ENCODE peak calls at places on chromosomes 16 and 17, in four cellular contexts. N is cardiac muscle cell, K is kidney, I is gastrocnemius medialis. M is an unnamed sample.

GRCh38 chr17:66540131-66540781 is 237.8 kb downstream of the PRKCA start:
- DNase-seq in N (peak; percentile 89), K (peak; percentile 83), I (no peak), M (peak; percentile 40)

GRCh38 chr17:12415031-12415430 is 250.7 kb upstream of the MYOCD start:
- DNase-seq in N (no peak), K (no peak), I (no peak), M (no peak)

GRCh38 chr17:77116371-77116860 is 24.4 kb upstream of the SEC14L1 start:
- DNase-seq in N (no peak), K (no peak), I (no peak), M (no peak)

GRCh38 chr17:76840884-76841775 is 27.1 kb upstream of the MGAT5B start:
- DNase-seq in N (peak; percentile 24), K (no peak), I (no peak), M (no peak)

GRCh38 chr16:11004351-11004750 is 60.0 kb downstream of the CLEC16A start:
- DNase-seq in N (peak; percentile 52), K (no peak), I (peak; percentile 67), M (no peak)

GRCh38 chr16:85372627-85373372 is 240.3 kb upstream of the GSE1 start:
- DNase-seq in N (peak; percentile 49), K (peak; percentile 79), I (peak; percentile 72), M (no peak)

GRCh38 chr16:11202260-11203091 is 53.5 kb downstream of the SOCS1 start:
- DNase-seq in N (no peak), K (no peak), I (no peak), M (no peak)

GRCh38 chr16:28092721-28093382 is 29.3 kb upstream of the GSG1L start:
- DNase-seq in N (no peak), K (peak; percentile 18), I (no peak), M (no peak)

GRCh38 chr17:78798695-78799559 is 16.9 kb upstream of the CYTH1 start:
- DNase-seq in N (peak; percentile 38), K (peak; percentile 69), I (no peak), M (no peak)

GRCh38 chr17:50638851-50639767 is 4.4 kb downstream of the ABCC3 start:
- DNase-seq in N (peak; percentile 99), K (peak; percentile 96), I (peak; percentile 72), M (peak; percentile 82)

GRCh38 chr16:4309833-4310266 is 6.0 kb upstream of the GLIS2 start:
- DNase-seq in N (peak; percentile 57), K (peak; percentile 83), I (no peak), M (peak; percentile 56)

GRCh38 chr16:19138601-19139000 is 24.8 kb downstream of the ITPRIPL2 start:
- DNase-seq in N (peak; percentile 71), K (peak; percentile 85), I (peak; percentile 77), M (peak; percentile 62)

GRCh38 chr16:58085171-58085570 is 44.0 kb downstream of the CFAP20 start:
- DNase-seq in N (no peak), K (no peak), I (no peak), M (no peak)

GRCh38 chr16:11886881-11887280 is 28.9 kb downstream of the GSPT1 start:
- DNase-seq in N (no peak), K (no peak), I (no peak), M (no peak)

GRCh38 chr16:73147958-73148357 is 100.0 kb upstream of the ZFHX3 start:
- DNase-seq in N (no peak), K (no peak), I (no peak), M (no peak)

GRCh38 chr16:81447383-81448101 is 2.9 kb downstream of the CMIP start:
- DNase-seq in N (no peak), K (peak; percentile 80), I (no peak), M (no peak)

GRCh38 chr17:30344283-30345088 is 10.6 kb upstream of the TMIGD1 start:
- DNase-seq in N (peak; percentile 97), K (no peak), I (peak; percentile 14), M (peak; percentile 56)

GRCh38 chr17:81429353-81429774 is 34.1 kb downstream of the BAHCC1 start:
- DNase-seq in N (peak; percentile 87), K (peak; percentile 94), I (peak; percentile 59), M (peak; percentile 78)

GRCh38 chr17:81428945-81429344 is 33.7 kb downstream of the BAHCC1 start:
- DNase-seq in N (no peak), K (no peak), I (peak; percentile 33), M (no peak)

GRCh38 chr17:81428521-81428920 is 33.3 kb downstream of the BAHCC1 start:
- DNase-seq in N (no peak), K (no peak), I (no peak), M (no peak)

GRCh38 chr17:81428121-81428515 is 32.9 kb downstream of the BAHCC1 start:
- DNase-seq in N (no peak), K (no peak), I (peak; percentile 51), M (no peak)

DNA sequence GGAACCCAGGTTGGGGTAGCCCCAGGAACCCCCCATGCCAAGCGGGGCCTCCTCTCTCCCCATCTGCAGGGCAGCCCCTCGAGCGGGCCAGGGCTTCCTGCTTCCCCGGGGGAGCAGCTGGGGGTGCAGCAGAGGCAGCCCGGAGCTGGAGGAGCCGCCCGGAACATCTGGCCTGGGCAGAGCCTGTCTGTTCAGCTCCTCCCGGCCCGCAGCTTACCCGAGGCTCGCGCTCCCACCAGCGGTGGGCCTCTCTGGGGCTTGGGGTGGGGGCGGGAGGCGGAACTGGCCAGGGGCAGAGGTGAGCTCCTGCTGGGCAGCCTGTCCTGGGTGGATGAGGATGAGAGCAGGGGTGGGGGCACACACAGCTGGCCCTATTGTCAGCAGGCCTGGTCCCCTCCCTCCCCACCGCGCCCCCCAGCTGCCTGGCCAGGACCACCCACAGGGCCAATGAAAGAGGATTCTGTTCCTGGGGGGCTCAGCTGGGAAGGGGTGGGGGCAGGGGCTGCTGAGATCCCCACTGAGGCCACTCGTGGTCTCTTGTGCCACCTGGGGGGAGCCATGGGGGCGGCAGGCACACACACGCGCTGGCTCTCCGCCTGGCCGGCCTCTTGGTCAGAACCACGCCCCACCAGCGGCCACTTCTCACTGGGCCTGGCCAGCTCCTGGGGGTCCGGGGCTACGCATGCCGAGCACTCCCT is 34.7 kb downstream of the BAHCC1 start:
- DNase-seq in N (peak; percentile 70), K (no peak), I (no peak), M (peak; percentile 60)
- TF ChIP-seq CTCF in N (no peak), K (no peak), I (peak; percentile 26), M (no peak)

GRCh38 chr17:68020451-68020779 is 15.1 kb upstream of the KPNA2 start:
- DNase-seq in N (peak; percentile 12), K (no peak), I (no peak), M (no peak)

GRCh38 chr17:68016838-68017237 is 18.7 kb upstream of the KPNA2 start:
- DNase-seq in N (no peak), K (no peak), I (no peak), M (no peak)

GRCh38 chr17:68019336-68019674 is 16.2 kb upstream of the KPNA2 start:
- DNase-seq in N (no peak), K (no peak), I (no peak), M (no peak)

GRCh38 chr17:68021963-68022362 is 13.6 kb upstream of the KPNA2 start:
- DNase-seq in N (no peak), K (no peak), I (no peak), M (no peak)

GRCh38 chr17:68019675-68020450 is 15.7 kb upstream of the KPNA2 start:
- DNase-seq in N (peak; percentile 97), K (peak; percentile 98), I (peak; percentile 95), M (peak; percentile 97)
- H3K4me1 ChIP-seq in N (no peaks in the 10 kb centered on the region), K (no peaks in the 10 kb centered on the region), I (no peaks in the 10 kb centered on the region), M (peaks cover 7% of the 10 kb centered on the region)

DNA sequence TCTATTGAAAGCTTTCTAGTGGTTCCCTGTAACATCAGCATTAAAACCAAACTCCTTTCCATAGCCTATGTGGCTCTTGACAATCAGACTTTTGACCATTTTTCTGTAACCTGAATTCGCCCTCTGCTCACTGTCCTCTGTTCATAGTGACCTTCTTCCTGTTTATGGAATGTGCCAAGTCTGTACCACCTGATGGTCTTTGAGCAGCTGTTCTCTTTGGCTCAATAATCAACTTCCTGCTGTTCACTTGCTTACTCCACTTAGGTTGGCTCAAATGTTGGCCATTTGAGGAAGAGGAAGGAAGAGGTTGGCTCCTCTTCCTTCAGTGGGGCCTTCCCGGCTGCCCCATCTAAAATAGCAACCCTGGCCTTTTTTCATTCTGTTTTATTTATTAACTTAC is 251.5 kb downstream of the CA10 start:
- DNase-seq in N (no peak), K (no peak), I (no peak), M (no peak)
- TF ChIP-seq CTCF in N (no peak), K (no peak), I (no peak), M (no peak)

GRCh38 chr17:57286372-57287105 is 30.2 kb downstream of the MSI2 start:
- DNase-seq in N (no peak), K (no peak), I (no peak), M (no peak)

GRCh38 chr17:57283203-57283971 is 27.1 kb downstream of the MSI2 start:
- DNase-seq in N (no peak), K (no peak), I (no peak), M (no peak)

GRCh38 chr17:57285681-57286080 is 29.4 kb downstream of the MSI2 start:
- DNase-seq in N (no peak), K (no peak), I (no peak), M (no peak)

GRCh38 chr17:57284984-57285646 is 28.8 kb downstream of the MSI2 start:
- DNase-seq in N (no peak), K (no peak), I (no peak), M (no peak)

DNA sequence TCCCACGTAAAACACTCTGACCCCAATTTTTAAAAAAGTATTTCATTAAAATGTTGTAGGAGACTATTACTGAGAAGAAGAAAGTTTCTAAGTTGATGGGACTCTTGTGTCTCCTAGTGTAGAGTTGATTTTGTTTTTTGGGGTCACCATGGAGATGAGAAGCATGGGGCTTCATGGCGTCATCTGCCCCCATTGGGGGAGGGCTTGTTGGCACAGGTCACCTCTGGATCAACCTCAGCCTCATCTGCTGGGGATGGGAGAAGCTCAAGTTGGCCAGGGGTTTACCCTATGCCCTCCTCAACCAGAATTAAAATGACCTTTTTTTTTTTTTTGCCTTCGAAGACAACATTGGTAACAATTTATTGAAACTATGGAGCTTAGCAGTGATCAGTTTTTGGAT is 28.3 kb downstream of the MSI2 start:
- DNase-seq in N (no peak), K (no peak), I (no peak), M (no peak)
- H3K4me1 ChIP-seq in N (peaks cover 37% of the 10 kb centered on the region), K (peaks cover 20% of the 10 kb centered on the region), I (peaks cover 81% of the 10 kb centered on the region), M (peaks cover 39% of the 10 kb centered on the region)

GRCh38 chr16:1884155-1884760 is 12.3 kb upstream of the MEIOB start:
- DNase-seq in N (peak; percentile 38), K (no peak), I (no peak), M (no peak)
- TF ChIP-seq CTCF in N (peak; percentile 17), K (no peak), I (no peak), M (peak; percentile 14)

GRCh38 chr16:30554933-30555847 is 3.0 kb downstream of the ZNF764 start:
- DNase-seq in N (no peak), K (no peak), I (no peak), M (no peak)

GRCh38 chr16:30555848-30556473 is 2.2 kb downstream of the ZNF764 start:
- DNase-seq in N (no peak), K (no peak), I (peak; percentile 85), M (no peak)

GRCh38 chr16:30553396-30553899 is 4.7 kb downstream of the ZNF764 start:
- DNase-seq in N (no peak), K (no peak), I (no peak), M (no peak)

GRCh38 chr16:30551781-30552180 is 6.4 kb downstream of the ZNF764 start:
- DNase-seq in N (no peak), K (no peak), I (no peak), M (no peak)

GRCh38 chr16:30552956-30553355 is 5.2 kb downstream of the ZNF764 start:
- DNase-seq in N (no peak), K (no peak), I (no peak), M (no peak)
- H3K4me1 ChIP-seq in N (peaks cover 38% of the 10 kb centered on the region), K (no peaks in the 10 kb centered on the region), I (peaks cover 25% of the 10 kb centered on the region), M (peaks cover 69% of the 10 kb centered on the region)